ENCODE peak calls at places on chromosome 13, in nine cellular contexts. Q is IMR-90; I is lower lobe of right lung; V is MCF 10A; F is activated CD8-positive, alpha-beta T cell treated with anti-CD3 and anti-CD28 coated beads for 36 hours; D is glutamatergic neuron; A is K562; C is CD4-positive, alpha-beta T cell; E is upper lobe of left lung. P is an unnamed sample.

GRCh38 chr13:76019421-76020044 is 383.4 kb downstream of the LMO7 start:
- DNase-seq in Q (no peak), I (peak; percentile 39), V (peak; percentile 11), F (no peak), D (peak; percentile 76), A (no peak), C (no peak), E (no peak), P (no peak)

GRCh38 chr13:41463823-41464602 is 6.7 kb downstream of the RGCC start:
- DNase-seq in Q (no peak), I (no peak), V (no peak), F (peak; percentile 83), D (no peak), A (peak; percentile 74), C (no peak), E (no peak), P (peak; percentile 63)

GRCh38 chr13:58950911-58951310 is 1212.8 kb downstream of the DIAPH3 start:
- DNase-seq in Q (no peak), I (no peak), V (no peak), F (no peak), D (no peak), A (no peak), C (no peak), E (no peak), P (no peak)

GRCh38 chr13:99197257-99197651 is 3.4 kb upstream of the UBAC2 start:
- DNase-seq in Q (no peak), I (no peak), V (no peak), F (no peak), D (no peak), A (no peak), C (no peak), E (no peak), P (no peak)

GRCh38 chr13:71039440-71039839 is 827.6 kb downstream of the DACH1 start:
- DNase-seq in Q (no peak), I (no peak), V (no peak), F (no peak), D (no peak), A (no peak), C (no peak), E (no peak), P (no peak)

GRCh38 chr13:94858856-94859811 is 146.8 kb upstream of the SOX21 start:
- DNase-seq in Q (peak; percentile 5), I (peak; percentile 64), V (no peak), F (no peak), D (no peak), A (no peak), C (no peak), E (peak; percentile 54), P (no peak)

GRCh38 chr13:35984287-35984686 is 146.9 kb downstream of the DCLK1 start:
- DNase-seq in Q (no peak), I (no peak), V (no peak), F (no peak), D (no peak), A (no peak), C (no peak), E (no peak), P (no peak)

GRCh38 chr13:49527123-49527522 is 31.4 kb downstream of the PHF11 start:
- DNase-seq in Q (no peak), I (no peak), V (peak; percentile 2), F (no peak), D (no peak), A (no peak), C (no peak), E (no peak), P (no peak)

GRCh38 chr13:97417698-97418097 is 16.3 kb upstream of the RAP2A start:
- DNase-seq in Q (no peak), I (no peak), V (no peak), F (no peak), D (no peak), A (no peak), C (no peak), E (no peak), P (no peak)

GRCh38 chr13:41467546-41467945 is 10.2 kb downstream of the RGCC start:
- DNase-seq in Q (no peak), I (no peak), V (no peak), F (no peak), D (no peak), A (no peak), C (no peak), E (no peak), P (no peak)

GRCh38 chr13:100214886-100215285 is 126.0 kb downstream of the PCCA start:
- DNase-seq in Q (peak; percentile 93), I (no peak), V (peak; percentile 69), F (no peak), D (no peak), A (no peak), C (no peak), E (no peak), P (no peak)

GRCh38 chr13:44157614-44158013 is 216.0 kb upstream of the SERP2 start:
- DNase-seq in Q (no peak), I (no peak), V (no peak), F (no peak), D (no peak), A (no peak), C (no peak), E (no peak), P (no peak)

GRCh38 chr13:89470901-89471300 is 1799.7 kb downstream of the SLITRK5 start:
- DNase-seq in Q (no peak), I (no peak), V (no peak), F (no peak), D (no peak), A (no peak), C (no peak), E (no peak), P (no peak)
- TF ChIP-seq CTCF in Q (no peak), I (no peak), V (no peak), F (no peak), D (no peak), A (no peak), C (no peak), E (no peak), P (no peak)

DNA sequence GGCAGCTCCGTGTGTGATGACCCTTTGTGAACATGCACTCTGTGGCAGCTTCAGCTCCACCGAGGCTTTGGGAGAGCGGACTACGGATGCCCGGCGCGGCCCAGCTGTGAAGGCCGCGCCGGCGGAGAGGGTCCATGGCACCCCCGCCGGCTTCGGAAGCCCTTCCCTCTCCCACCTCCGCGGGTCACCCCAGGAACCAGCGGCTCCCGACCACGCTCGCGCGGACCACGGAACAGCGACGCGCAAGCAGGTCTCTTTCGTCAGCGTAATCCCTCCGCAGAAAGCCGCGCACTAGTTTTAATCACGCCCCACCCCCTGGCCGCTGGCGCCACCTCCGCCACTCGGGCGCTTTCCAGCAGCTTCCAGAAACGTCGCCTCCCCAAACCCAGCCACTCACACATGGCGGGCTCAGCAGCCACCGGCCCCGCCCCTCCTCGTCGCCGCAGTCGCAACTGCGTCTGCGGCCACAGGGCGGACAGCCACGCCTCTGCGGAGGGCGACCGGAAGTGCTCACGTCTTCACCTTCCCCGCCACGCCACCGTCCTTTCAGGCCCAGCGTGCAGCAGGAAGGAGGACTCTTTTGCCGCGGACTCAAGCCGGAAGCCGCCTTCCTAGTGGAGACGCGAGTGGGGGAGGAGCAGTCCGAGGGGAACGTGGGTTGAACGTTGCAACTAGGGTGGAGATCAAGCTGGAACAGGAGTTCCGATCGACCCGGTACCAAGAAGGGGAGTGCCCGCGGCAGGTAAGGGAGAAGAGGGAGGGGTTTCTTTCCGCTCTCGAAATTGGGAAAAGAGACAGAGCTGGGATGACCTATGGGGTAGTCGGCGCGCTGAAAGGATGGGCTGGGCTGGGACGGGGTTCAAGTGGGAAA is at the start of gene USPL1:
- DNase-seq in Q (peak; percentile 99), I (peak; percentile 99), V (peak; percentile 97), F (peak; percentile 98), D (peak; percentile 98), A (peak; percentile 85), C (peak; percentile 98), E (peak; percentile 98), P (peak; percentile 94)
- TF ChIP-seq CTCF in Q (peak; percentile 22), I (peak; percentile 24), V (no peak), F (no peak), D (peak; percentile 60), A (peak; percentile 2), C (no peak), E (peak; percentile 37), P (no peak)

GRCh38 chr13:96229356-96229755 is 139.4 kb downstream of the HS6ST3 start:
- DNase-seq in Q (no peak), I (no peak), V (peak; percentile 60), F (no peak), D (no peak), A (peak; percentile 8), C (no peak), E (no peak), P (no peak)
- TF ChIP-seq CTCF in Q (peak; percentile 35), I (peak; percentile 33), V (peak; percentile 47), F (no peak), D (peak; percentile 49), A (peak; percentile 57), C (no peak), E (no peak), P (peak; percentile 60)

DNA sequence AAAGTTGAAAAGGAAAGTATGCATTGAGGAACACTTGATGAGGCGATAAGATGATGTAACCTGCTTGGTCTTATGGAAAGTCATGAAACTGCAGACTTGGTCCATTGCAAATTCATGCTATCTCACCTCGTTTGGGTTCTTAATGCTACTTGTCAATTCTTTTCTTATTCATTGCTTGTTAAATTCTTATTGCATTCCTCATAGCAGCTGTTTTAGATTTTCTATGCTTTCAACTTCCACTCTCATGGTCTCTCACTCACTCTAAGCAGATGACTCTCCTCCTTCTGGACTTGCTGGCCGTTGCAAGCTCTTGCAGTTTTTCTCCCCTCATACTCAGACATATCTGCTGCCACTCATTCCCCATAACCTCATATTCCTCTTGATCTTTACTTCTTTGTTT is 67.8 kb upstream of the CSNK1A1L start:
- DNase-seq in Q (peak; percentile 89), I (no peak), V (no peak), F (no peak), D (no peak), A (no peak), C (no peak), E (no peak), P (no peak)
- TF ChIP-seq CTCF in Q (no peak), I (no peak), V (no peak), F (no peak), D (no peak), A (no peak), C (no peak), E (no peak), P (no peak)

GRCh38 chr13:46664195-46664594 is 111.2 kb downstream of the LRCH1 start:
- DNase-seq in Q (no peak), I (no peak), V (no peak), F (no peak), D (no peak), A (no peak), C (no peak), E (no peak), P (no peak)

GRCh38 chr13:46667687-46668281 is 114.8 kb downstream of the LRCH1 start:
- DNase-seq in Q (no peak), I (no peak), V (no peak), F (no peak), D (no peak), A (no peak), C (no peak), E (no peak), P (peak; percentile 47)

GRCh38 chr13:46666727-46667456 is 113.9 kb downstream of the LRCH1 start:
- DNase-seq in Q (no peak), I (no peak), V (no peak), F (no peak), D (peak; percentile 49), A (no peak), C (no peak), E (no peak), P (no peak)

GRCh38 chr13:46665243-46665629 is 112.3 kb downstream of the LRCH1 start:
- DNase-seq in Q (no peak), I (no peak), V (no peak), F (no peak), D (no peak), A (no peak), C (no peak), E (no peak), P (no peak)

GRCh38 chr13:46665630-46666482 is 112.9 kb downstream of the LRCH1 start:
- DNase-seq in Q (no peak), I (no peak), V (no peak), F (peak; percentile 24), D (no peak), A (no peak), C (no peak), E (no peak), P (no peak)
- TF ChIP-seq CTCF in Q (no peak), I (no peak), V (no peak), F (no peak), D (no peak), A (no peak), C (no peak), E (no peak), P (no peak)